ENCODE peak calls at places on chromosomes 5 and 9, in seven cellular contexts. B, I, W, Z, G, S and K are unnamed samples.

GRCh38 chr9:109387206-109387605 is 66.3 kb upstream of the EPB41L4B start:
- DNase-seq in S (no peak), B (no peak), Z (no peak), W (no peak), G (no peak), I (no peak), K (no peak)

GRCh38 chr5:15499528-15500325 is at the start of gene FBXL7:
- DNase-seq in S (peak; percentile 72), B (no peak), Z (no peak), W (peak; percentile 92), G (peak; percentile 37), I (peak; percentile 67), K (peak; percentile 82)

GRCh38 chr5:158484968-158485367 is 614.7 kb downstream of the EBF1 start:
- DNase-seq in S (no peak), I (no peak), B (no peak), G (no peak), W (no peak), Z (no peak), K (no peak)

GRCh38 chr9:124493794-124494479 is 13.3 kb downstream of the NR5A1 start:
- DNase-seq in G (no peak), B (no peak), Z (no peak), I (no peak), S (no peak), W (no peak), K (no peak)

GRCh38 chr9:97313243-97313642 is 5.8 kb downstream of the CCDC180 start:
- DNase-seq in S (peak; percentile 71), G (no peak), I (no peak), B (no peak), W (no peak), Z (no peak), K (no peak)

GRCh38 chr9:72984990-72985389 is 32.1 kb upstream of the ALDH1A1 start:
- DNase-seq in B (no peak), G (no peak), I (no peak), Z (no peak), S (no peak), W (peak; percentile 66), K (no peak)

GRCh38 chr5:58458851-58459275 is 1.0 kb downstream of the PLK2 start:
- DNase-seq in I (no peak), B (peak; percentile 55), G (no peak), W (no peak), S (no peak), Z (no peak), K (no peak)

GRCh38 chr5:145632701-145633100 is 202.4 kb downstream of the PRELID2 start:
- DNase-seq in S (no peak), I (no peak), Z (no peak), G (no peak), B (no peak), W (no peak), K (no peak)

GRCh38 chr5:142841511-142842255 is 71.5 kb downstream of the ARHGAP26 start:
- DNase-seq in Z (no peak), I (no peak), S (no peak), B (no peak), W (peak; percentile 79), G (no peak), K (no peak)

GRCh38 chr5:158905281-158905680 is 194.4 kb downstream of the EBF1 start:
- DNase-seq in W (no peak), G (no peak), S (no peak), I (no peak), B (no peak), Z (no peak), K (no peak)

GRCh38 chr9:35603506-35603985 is 1.5 kb upstream of the TESK1 start:
- DNase-seq in G (peak; percentile 56), Z (no peak), I (no peak), S (peak; percentile 64), W (peak; percentile 95), B (no peak), K (peak; percentile 91)

GRCh38 chr5:125848746-125849145 is 574.5 kb upstream of the GRAMD2B start:
- DNase-seq in G (no peak), W (no peak), Z (no peak), I (no peak), S (no peak), B (no peak), K (no peak)

GRCh38 chr9:129320575-129321311 is 142.7 kb upstream of the IER5L start:
- DNase-seq in B (no peak), G (peak; percentile 79), S (peak; percentile 82), W (peak; percentile 80), Z (peak; percentile 34), I (peak; percentile 62), K (peak; percentile 84)

GRCh38 chr5:71693828-71694427 is 25.1 kb upstream of the CARTPT start:
- DNase-seq in S (no peak), I (no peak), G (no peak), B (no peak), Z (no peak), W (no peak), K (no peak)

GRCh38 chr5:5650242-5650641 is 227.8 kb downstream of the ICE1 start:
- DNase-seq in S (no peak), W (no peak), I (no peak), G (no peak), B (no peak), Z (no peak), K (no peak)

GRCh38 chr5:16480821-16481538 is 15.4 kb upstream of the ZNF622 start:
- DNase-seq in B (no peak), I (no peak), S (no peak), G (no peak), W (no peak), Z (no peak), K (no peak)

GRCh38 chr5:93006915-93007314 is 574.1 kb downstream of the NR2F1-AS1 start:
- DNase-seq in W (no peak), G (no peak), S (no peak), I (no peak), B (no peak), Z (no peak), K (no peak)

GRCh38 chr5:88093765-88094164 is 174.9 kb downstream of the TMEM161B start:
- DNase-seq in I (no peak), S (no peak), B (no peak), Z (no peak), W (no peak), G (no peak), K (no peak)

GRCh38 chr9:135924628-135925338 is 17.4 kb upstream of the CAMSAP1 start:
- DNase-seq in W (no peak), Z (no peak), I (no peak), S (no peak), B (no peak), G (no peak), K (peak; percentile 65)
- TF ChIP-seq POLR2AphosphoS5 in W (no peak), Z (no peak), I (no peak), S (no peak), B (no peak), G (no peak), K (no peak)

GRCh38 chr5:141199359-141200235 is at the start of gene PCDHB11:
- DNase-seq in G (no peak), W (no peak), I (no peak), Z (no peak), B (no peak), S (no peak), K (no peak)
- TF ChIP-seq CTCF in G (no peak), W (no peak), I (no peak), Z (no peak), B (peak; percentile 34), S (no peak), K (no peak)

GRCh38 chr5:78824826-78825225 is 160.3 kb downstream of the ARSB start:
- DNase-seq in Z (no peak), S (no peak), B (no peak), I (no peak), G (no peak), W (no peak), K (no peak)

GRCh38 chr5:78827725-78828124 is 157.4 kb downstream of the ARSB start:
- DNase-seq in I (no peak), W (no peak), Z (no peak), S (no peak), G (no peak), B (no peak), K (no peak)

GRCh38 chr5:78835176-78835575 is 149.9 kb downstream of the ARSB start:
- DNase-seq in Z (no peak), S (no peak), G (no peak), B (no peak), I (no peak), W (no peak), K (no peak)

GRCh38 chr5:78829811-78830499 is 155.2 kb downstream of the ARSB start:
- DNase-seq in W (peak; percentile 86), B (no peak), G (no peak), Z (no peak), I (no peak), S (no peak), K (no peak)

GRCh38 chr5:78830647-78831046 is 154.5 kb downstream of the ARSB start:
- DNase-seq in B (no peak), Z (no peak), S (no peak), W (no peak), I (no peak), G (no peak), K (no peak)
- H3K9me3 ChIP-seq in B (no peaks in the 10 kb centered on the region), Z (no peaks in the 10 kb centered on the region), S (no peaks in the 10 kb centered on the region), W (no peaks in the 10 kb centered on the region), I (no peaks in the 10 kb centered on the region), G (no peaks in the 10 kb centered on the region), K (no peaks in the 10 kb centered on the region)

GRCh38 chr9:105154723-105155191 is 89.7 kb upstream of the SLC44A1 start:
- DNase-seq in W (no peak), S (peak; percentile 31), I (no peak), B (no peak), G (no peak), Z (no peak), K (no peak)

GRCh38 chr9:105151686-105151995 is 92.8 kb upstream of the SLC44A1 start:
- DNase-seq in W (no peak), B (no peak), S (no peak), G (no peak), I (no peak), Z (no peak), K (no peak)

GRCh38 chr9:105158020-105158419 is 86.4 kb upstream of the SLC44A1 start:
- DNase-seq in W (no peak), B (no peak), Z (no peak), G (no peak), S (no peak), I (no peak), K (no peak)

GRCh38 chr9:105158898-105159297 is 85.6 kb upstream of the SLC44A1 start:
- DNase-seq in B (no peak), I (no peak), W (no peak), Z (no peak), G (no peak), S (no peak), K (no peak)

GRCh38 chr9:105157178-105157583 is 87.3 kb upstream of the SLC44A1 start:
- DNase-seq in W (peak; percentile 95), G (peak; percentile 40), S (peak; percentile 62), B (peak; percentile 24), I (no peak), Z (no peak), K (peak; percentile 72)
- TF ChIP-seq POLR2AphosphoS5 in W (peak; percentile 98), G (peak; percentile 74), S (no peak), B (no peak), I (peak; percentile 18), Z (no peak), K (no peak)

GRCh38 chr5:175847503-175847902 is 23.9 kb upstream of the CPLX2 start:
- DNase-seq in W (no peak), S (no peak), G (no peak), Z (no peak), B (no peak), I (no peak), K (no peak)
- TF ChIP-seq CTCF in W (no peak), S (no peak), G (no peak), Z (peak; percentile 25), B (peak; percentile 52), I (no peak), K (no peak)

GRCh38 chr9:84466580-84467285 is 126.2 kb upstream of the SLC28A3 start:
- DNase-seq in Z (no peak), B (no peak), W (no peak), I (no peak), G (no peak), S (no peak), K (no peak)
- H3K9me3 ChIP-seq in Z (no peaks in the 10 kb centered on the region), B (no peaks in the 10 kb centered on the region), W (no peaks in the 10 kb centered on the region), I (no peaks in the 10 kb centered on the region), G (no peaks in the 10 kb centered on the region), S (no peaks in the 10 kb centered on the region), K (no peaks in the 10 kb centered on the region)